ENCODE peak calls at places on chromosomes 2 and 18, in four cellular contexts. A is GM23338; E is kidney tubule cell; V is activated CD8-positive, alpha-beta memory T cell treated with anti-CD3 and anti-CD28 coated beads for 48 hours. X is an unnamed sample.

GRCh38 chr2:9462872-9463697 is 11.3 kb upstream of the IAH1 start:
- DNase-seq in A (no peak), V (no peak), E (no peak), X (no peak)

GRCh38 chr18:9095297-9096012 is 7.0 kb upstream of the NDUFV2 start:
- DNase-seq in V (no peak), E (no peak), A (no peak), X (no peak)

GRCh38 chr2:180017764-180018163 is 10.7 kb upstream of the CWC22 start:
- DNase-seq in A (no peak), E (no peak), V (no peak), X (peak)

GRCh38 chr2:207463433-207463832 is 66.3 kb upstream of the CREB1 start:
- DNase-seq in V (no peak), E (no peak), A (no peak), X (no peak)

GRCh38 chr2:127650041-127650784 is 4.3 kb downstream of the GPR17 start:
- DNase-seq in E (no peak), A (no peak), V (no peak), X (no peak)

GRCh38 chr2:206423147-206423546 is 20.2 kb upstream of the ADAM23 start:
- DNase-seq in V (no peak), E (no peak), A (peak), X (peak)

GRCh38 chr18:60247103-60247502 is 125.5 kb downstream of the MC4R start:
- DNase-seq in E (no peak), V (no peak), A (no peak), X (no peak)

GRCh38 chr2:99879481-99879880 is 262.9 kb downstream of the AFF3 start:
- DNase-seq in A (no peak), V (no peak), E (peak), X (no peak)

GRCh38 chr2:196914867-196915465 is 11.5 kb downstream of the PGAP1 start:
- DNase-seq in E (no peak), A (no peak), V (no peak), X (peak)

GRCh38 chr18:11495441-11495840 is 114.0 kb upstream of the SLC35G4 start:
- DNase-seq in E (no peak), V (no peak), A (no peak), X (no peak)

GRCh38 chr2:47528874-47529273 is 125.9 kb downstream of the MSH2 start:
- DNase-seq in V (no peak), E (no peak), A (no peak), X (no peak)

GRCh38 chr2:200439981-200440380 is 69.9 kb downstream of the KCTD18 start:
- DNase-seq in A (no peak), V (no peak), E (no peak), X (no peak)

GRCh38 chr2:64354857-64355680 is 98.9 kb upstream of the LGALSL start:
- DNase-seq in A (no peak), V (no peak), E (peak), X (peak)

GRCh38 chr2:239660390-239661228 is 259.8 kb upstream of the HDAC4 start:
- DNase-seq in V (no peak), E (peak), A (no peak), X (peak)

GRCh38 chr2:67446504-67446911 is 49.4 kb downstream of the ETAA1 start:
- DNase-seq in V (no peak), A (no peak), E (peak), X (peak)

GRCh38 chr2:212535963-212536362 is 2.6 kb downstream of the ERBB4 start:
- DNase-seq in V (no peak), A (no peak), E (peak), X (no peak)

GRCh38 chr2:73176205-73176880 is 26.0 kb upstream of the NOTO start:
- DNase-seq in V (no peak), E (no peak), A (peak), X (no peak)

GRCh38 chr2:12979066-12979465 is 262.3 kb downstream of the TRIB2 start:
- DNase-seq in A (no peak), V (no peak), E (peak), X (peak)

GRCh38 chr18:47287911-47288635 is 36.6 kb upstream of the SKOR2 start:
- DNase-seq in V (no peak), A (no peak), E (no peak), X (no peak)

GRCh38 chr2:200609027-200609614 is 23.3 kb downstream of the AOX1 start:
- DNase-seq in E (peak), A (no peak), V (no peak), X (peak)

GRCh38 chr2:159891917-159892691 is 94.1 kb upstream of the CD302 start:
- DNase-seq in V (no peak), A (peak), E (peak), X (peak)

GRCh38 chr2:235496239-235496621 is 2.4 kb downstream of the AGAP1 start:
- DNase-seq in V (no peak), E (peak), A (no peak), X (peak)

GRCh38 chr2:186946896-186947467 is 98.0 kb upstream of the ZSWIM2 start:
- DNase-seq in A (peak), V (no peak), E (no peak), X (no peak)

GRCh38 chr2:10481666-10482157 is 33.6 kb upstream of the ODC1 start:
- DNase-seq in A (no peak), V (no peak), E (no peak), X (no peak)